ENCODE peak calls at places on chromosome 1, in nine cellular contexts. R is mesendoderm, Q is Karpas-422, N is mesenchymal stem cell, E is uterus, M is tibial nerve, F is tibial artery, T is adipocyte, V is cardiac muscle cell. C is an unnamed sample.

GRCh38 chr1:154837679-154838171 is 32.4 kb downstream of the KCNN3 start:
- DNase-seq in R (no peak), Q (peak; percentile 74), N (peak; percentile 80), E (peak; percentile 87), M (no peak), F (no peak), T (no peak), V (peak; percentile 25), C (no peak)

GRCh38 chr1:221777434-221778072 is 35.7 kb upstream of the DUSP10 start:
- DNase-seq in R (no peak), Q (no peak), N (no peak), E (no peak), M (no peak), F (no peak), T (no peak), V (no peak), C (no peak)

GRCh38 chr1:21162740-21163464 is 13.8 kb downstream of the EIF4G3 start:
- DNase-seq in R (no peak), Q (no peak), N (no peak), E (no peak), M (no peak), F (no peak), T (no peak), V (no peak), C (no peak)

GRCh38 chr1:97190326-97190725 is 468.7 kb downstream of the PTBP2 start:
- DNase-seq in R (peak; percentile 12), Q (no peak), N (peak; percentile 13), E (no peak), M (no peak), F (no peak), T (peak; percentile 23), V (peak; percentile 39), C (no peak)

GRCh38 chr1:171850951-171851350 is 9.7 kb downstream of the DNM3 start:
- DNase-seq in R (no peak), Q (no peak), N (no peak), E (no peak), M (no peak), F (no peak), T (no peak), V (no peak), C (no peak)

GRCh38 chr1:112247036-112247597 is 148.9 kb upstream of the CTTNBP2NL start:
- DNase-seq in R (no peak), Q (no peak), N (no peak), E (no peak), M (no peak), F (no peak), T (no peak), V (no peak), C (no peak)

GRCh38 chr1:79105499-79105898 is 99.0 kb upstream of the ADGRL4 start:
- DNase-seq in R (no peak), Q (no peak), N (no peak), E (no peak), M (no peak), F (no peak), T (peak; percentile 21), V (peak; percentile 16), C (no peak)

GRCh38 chr1:87754036-87754603 is 425.4 kb downstream of the LMO4 start:
- DNase-seq in R (no peak), Q (no peak), N (peak; percentile 10), E (no peak), M (no peak), F (no peak), T (no peak), V (no peak), C (no peak)

GRCh38 chr1:213984387-213985180 is 3.2 kb upstream of the PROX1 start:
- DNase-seq in R (peak; percentile 85), Q (no peak), N (no peak), E (no peak), M (no peak), F (no peak), T (no peak), V (no peak), C (no peak)

GRCh38 chr1:25947027-25947426 is 40.8 kb upstream of the STMN1 start:
- DNase-seq in R (no peak), Q (no peak), N (no peak), E (no peak), M (no peak), F (no peak), T (no peak), V (no peak), C (no peak)

GRCh38 chr1:8004113-8004802 is 21.9 kb downstream of the ERRFI1 start:
- DNase-seq in R (no peak), Q (no peak), N (no peak), E (no peak), M (no peak), F (no peak), T (peak; percentile 21), V (peak; percentile 59), C (no peak)

GRCh38 chr1:235999259-235999925 is 65.5 kb downstream of the NID1 start:
- DNase-seq in R (peak; percentile 90), Q (no peak), N (peak; percentile 97), E (peak; percentile 15), M (no peak), F (no peak), T (peak; percentile 73), V (peak; percentile 89), C (no peak)

GRCh38 chr1:62229932-62230331 is 35.3 kb downstream of the L1TD1 start:
- DNase-seq in R (no peak), Q (no peak), N (no peak), E (no peak), M (no peak), F (no peak), T (peak; percentile 18), V (no peak), C (no peak)

GRCh38 chr1:147781056-147781471 is 20.7 kb upstream of the GJA5 start:
- DNase-seq in R (peak; percentile 64), Q (no peak), N (peak; percentile 7), E (peak; percentile 45), M (no peak), F (no peak), T (no peak), V (peak; percentile 51), C (no peak)

GRCh38 chr1:182622795-182623528 is 18.8 kb upstream of the RGS16 start:
- DNase-seq in R (no peak), Q (no peak), N (no peak), E (no peak), M (no peak), F (no peak), T (no peak), V (peak; percentile 78), C (no peak)

GRCh38 chr1:46181343-46182260 is 5.3 kb upstream of the P3R3URF start:
- DNase-seq in R (no peak), Q (no peak), N (no peak), E (no peak), M (no peak), F (no peak), T (peak; percentile 83), V (peak; percentile 25), C (no peak)

DNA sequence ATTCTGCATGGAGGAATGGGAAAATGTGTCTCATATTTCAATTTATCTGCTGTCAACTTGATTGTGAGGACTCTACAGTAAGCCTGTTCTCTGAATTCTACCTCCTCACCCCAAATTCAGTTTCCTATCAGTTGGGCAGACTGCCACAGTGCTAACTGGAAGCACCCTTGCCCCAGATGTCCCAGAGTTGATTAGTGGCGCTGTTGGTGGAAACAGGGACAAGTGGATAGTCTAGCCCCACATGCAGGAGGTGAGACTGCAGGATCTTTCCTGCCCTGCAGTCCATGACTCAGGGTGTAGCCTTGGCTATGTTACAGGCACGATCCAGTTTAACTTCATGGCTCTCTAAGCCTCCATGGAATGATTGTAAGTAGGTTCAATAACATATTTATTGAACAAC is 22.1 kb downstream of the ADAM30 start:
- DNase-seq in R (no peak), Q (no peak), N (no peak), E (no peak), M (no peak), F (no peak), T (no peak), V (no peak), C (no peak)
- H3K4me3 ChIP-seq in R (no peak overlapping the region), Q (no peak overlapping the region), N (no peak overlapping the region), E (no peak overlapping the region), M (no peak overlapping the region), F (no peak overlapping the region), T (no peak overlapping the region), V (no peak overlapping the region), C (no peak overlapping the region)

GRCh38 chr1:6070450-6070974 is 24.8 kb downstream of the KCNAB2 start:
- DNase-seq in R (no peak), Q (no peak), N (no peak), E (no peak), M (no peak), F (no peak), T (no peak), V (no peak), C (no peak)
- H3K36me3 ChIP-seq in R (no peaks in the 10 kb centered on the region), Q (no peaks in the 10 kb centered on the region), N (no peaks in the 10 kb centered on the region), E (no peaks in the 10 kb centered on the region), M (no peaks in the 10 kb centered on the region), F (no peaks in the 10 kb centered on the region), T (no peaks in the 10 kb centered on the region), V (no peaks in the 10 kb centered on the region), C (no peaks in the 10 kb centered on the region)

GRCh38 chr1:2413495-2414296 is 1.3 kb upstream of the PEX10 start:
- DNase-seq in R (peak; percentile 44), Q (peak; percentile 74), N (no peak), E (no peak), M (no peak), F (no peak), T (no peak), V (no peak), C (peak; percentile 26)
- H3K4me3 ChIP-seq in R (peak overlapping the region; percentile 76), Q (peak overlapping the region; percentile 98), N (peak overlapping the region; percentile 98), E (peak overlapping the region; percentile 56), M (peak overlapping the region; percentile 84), F (peak overlapping the region; percentile 90), T (peak overlapping the region; percentile 94), V (peak overlapping the region; percentile 85), C (peak overlapping the region; percentile 78)

GRCh38 chr1:167642501-167642826 is 12.4 kb downstream of the RCSD1 start:
- DNase-seq in R (no peak), Q (no peak), N (no peak), E (no peak), M (no peak), F (no peak), T (no peak), V (no peak), C (no peak)

GRCh38 chr1:167643471-167643870 is 13.4 kb downstream of the RCSD1 start:
- DNase-seq in R (no peak), Q (no peak), N (no peak), E (no peak), M (no peak), F (no peak), T (no peak), V (no peak), C (no peak)

GRCh38 chr1:167644551-167644950 is 14.5 kb downstream of the RCSD1 start:
- DNase-seq in R (no peak), Q (no peak), N (no peak), E (no peak), M (no peak), F (no peak), T (no peak), V (no peak), C (no peak)

GRCh38 chr1:167645625-167646410 is 15.8 kb downstream of the RCSD1 start:
- DNase-seq in R (no peak), Q (no peak), N (no peak), E (no peak), M (no peak), F (no peak), T (no peak), V (no peak), C (no peak)

DNA sequence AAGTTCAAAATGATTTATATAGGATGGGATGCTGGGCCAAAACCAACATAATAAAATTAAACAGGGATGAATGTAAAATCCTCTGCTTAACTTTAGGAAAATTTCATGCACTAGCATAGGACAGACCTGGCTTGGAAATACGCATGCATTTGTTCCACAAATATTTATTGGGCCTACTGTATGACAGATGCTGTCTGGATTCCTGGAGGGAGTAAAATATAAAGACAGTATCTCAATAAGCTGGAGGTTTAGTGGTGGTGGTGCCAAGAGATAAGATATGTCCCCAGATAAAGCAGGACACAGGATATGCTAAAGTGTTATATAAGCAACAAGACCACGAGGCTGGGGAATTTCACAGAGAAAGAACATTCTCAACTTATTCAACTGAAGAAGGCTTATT is 15.1 kb downstream of the RCSD1 start:
- DNase-seq in R (peak; percentile 51), Q (no peak), N (no peak), E (no peak), M (no peak), F (no peak), T (no peak), V (no peak), C (no peak)
- H3K36me3 ChIP-seq in R (no peaks in the 10 kb centered on the region), Q (peaks cover 8% of the 10 kb centered on the region), N (no peaks in the 10 kb centered on the region), E (no peaks in the 10 kb centered on the region), M (no peaks in the 10 kb centered on the region), F (no peaks in the 10 kb centered on the region), T (no peaks in the 10 kb centered on the region), V (peaks cover 11% of the 10 kb centered on the region), C (no peaks in the 10 kb centered on the region)

C was measured in HAP-1.